ENCODE peak calls at places on chromosome 3, in eight cellular contexts. U, G, X, R, T, H, K and Y are unnamed samples.

GRCh38 chr3:9765865-9766264 is 3.9 kb downstream of the CAMK1 start:
- DNase-seq in G (no peak), T (no peak), U (no peak), K (no peak), R (no peak), X (no peak), H (no peak), Y (no peak)

GRCh38 chr3:64361962-64362735 is 136.9 kb upstream of the PRICKLE2 start:
- DNase-seq in G (no peak), X (no peak), T (no peak), H (no peak), R (no peak), K (no peak), U (peak), Y (no peak)

GRCh38 chr3:158768881-158769518 is 32.9 kb upstream of the MFSD1 start:
- DNase-seq in U (peak), T (no peak), X (no peak), K (no peak), G (no peak), R (no peak), H (no peak), Y (no peak)

GRCh38 chr3:133478624-133479023 is 78.8 kb downstream of the BFSP2 start:
- DNase-seq in U (no peak), T (no peak), X (no peak), G (no peak), R (no peak), H (no peak), K (no peak), Y (no peak)

GRCh38 chr3:143358155-143358792 is 238.7 kb downstream of the CHST2 start:
- DNase-seq in R (no peak), T (no peak), G (no peak), H (no peak), X (no peak), U (no peak), K (no peak), Y (no peak)

GRCh38 chr3:129317876-129318275 is 39.2 kb downstream of the HMCES start:
- DNase-seq in T (no peak), U (no peak), R (no peak), X (no peak), H (no peak), K (no peak), G (no peak), Y (no peak)

GRCh38 chr3:183815951-183816475 is 9.4 kb downstream of the MAP6D1 start:
- DNase-seq in H (no peak), T (no peak), K (no peak), U (no peak), G (no peak), X (no peak), R (no peak), Y (no peak)

GRCh38 chr3:63937661-63938651 is 25.8 kb upstream of the SCAANT1 start:
- DNase-seq in G (no peak), K (no peak), X (no peak), T (no peak), H (no peak), R (no peak), U (no peak), Y (no peak)

GRCh38 chr3:177114253-177114652 is 83.0 kb downstream of the TBL1XR1 start:
- DNase-seq in K (no peak), X (no peak), R (no peak), U (no peak), H (no peak), G (no peak), T (no peak), Y (no peak)

GRCh38 chr3:17518189-17519059 is 224.0 kb downstream of the TBC1D5 start:
- DNase-seq in X (no peak), K (no peak), H (no peak), U (no peak), R (no peak), T (no peak), G (no peak), Y (no peak)

GRCh38 chr3:197021729-197022404 is 7.8 kb downstream of the MELTF start:
- DNase-seq in G (no peak), H (no peak), R (no peak), K (peak), X (no peak), U (no peak), T (no peak), Y (peak)

GRCh38 chr3:49161808-49162530 is 4.2 kb downstream of the CCDC71 start:
- DNase-seq in X (no peak), R (no peak), U (no peak), G (no peak), T (no peak), H (no peak), K (no peak), Y (no peak)

GRCh38 chr3:49872801-49873281 is 3.1 kb upstream of the CAMKV start:
- DNase-seq in G (no peak), X (no peak), T (no peak), R (no peak), U (no peak), H (no peak), K (no peak), Y (no peak)

GRCh38 chr3:62229908-62230307 is 143.4 kb downstream of the FEZF2 start:
- DNase-seq in R (peak), G (no peak), K (no peak), T (no peak), U (no peak), H (no peak), X (no peak), Y (no peak)

GRCh38 chr3:188439080-188439479 is 285.1 kb downstream of the LPP start:
- DNase-seq in U (no peak), X (no peak), K (no peak), R (no peak), H (no peak), T (no peak), G (no peak), Y (no peak)

GRCh38 chr3:58723197-58723596 is 56.6 kb upstream of the FAM3D start:
- DNase-seq in K (no peak), U (peak), R (no peak), G (no peak), H (no peak), T (no peak), X (no peak), Y (no peak)

GRCh38 chr3:125110016-125110875 is 54.4 kb upstream of the HEG1 start:
- DNase-seq in T (no peak), H (no peak), K (no peak), R (no peak), X (no peak), G (no peak), U (peak), Y (no peak)

GRCh38 chr3:190357468-190357867 is 30.5 kb upstream of the CLDN16 start:
- DNase-seq in K (no peak), H (no peak), T (no peak), G (no peak), U (no peak), R (no peak), X (no peak), Y (no peak)

GRCh38 chr3:38345879-38346583 is 554 bp upstream of the XYLB start:
- DNase-seq in X (no peak), T (no peak), R (peak), G (no peak), K (no peak), U (no peak), H (no peak), Y (no peak)

GRCh38 chr3:38347421-38348200 is 1.0 kb downstream of the XYLB start:
- DNase-seq in G (no peak), H (no peak), T (no peak), U (no peak), K (no peak), R (no peak), X (no peak), Y (peak)

GRCh38 chr3:38343797-38344594 is 2.6 kb upstream of the XYLB start:
- DNase-seq in U (no peak), H (no peak), X (no peak), R (no peak), G (no peak), K (no peak), T (no peak), Y (no peak)

GRCh38 chr3:38348903-38349302 is 2.3 kb downstream of the XYLB start:
- DNase-seq in G (no peak), T (no peak), U (peak), R (no peak), X (no peak), K (no peak), H (no peak), Y (peak)

DNA sequence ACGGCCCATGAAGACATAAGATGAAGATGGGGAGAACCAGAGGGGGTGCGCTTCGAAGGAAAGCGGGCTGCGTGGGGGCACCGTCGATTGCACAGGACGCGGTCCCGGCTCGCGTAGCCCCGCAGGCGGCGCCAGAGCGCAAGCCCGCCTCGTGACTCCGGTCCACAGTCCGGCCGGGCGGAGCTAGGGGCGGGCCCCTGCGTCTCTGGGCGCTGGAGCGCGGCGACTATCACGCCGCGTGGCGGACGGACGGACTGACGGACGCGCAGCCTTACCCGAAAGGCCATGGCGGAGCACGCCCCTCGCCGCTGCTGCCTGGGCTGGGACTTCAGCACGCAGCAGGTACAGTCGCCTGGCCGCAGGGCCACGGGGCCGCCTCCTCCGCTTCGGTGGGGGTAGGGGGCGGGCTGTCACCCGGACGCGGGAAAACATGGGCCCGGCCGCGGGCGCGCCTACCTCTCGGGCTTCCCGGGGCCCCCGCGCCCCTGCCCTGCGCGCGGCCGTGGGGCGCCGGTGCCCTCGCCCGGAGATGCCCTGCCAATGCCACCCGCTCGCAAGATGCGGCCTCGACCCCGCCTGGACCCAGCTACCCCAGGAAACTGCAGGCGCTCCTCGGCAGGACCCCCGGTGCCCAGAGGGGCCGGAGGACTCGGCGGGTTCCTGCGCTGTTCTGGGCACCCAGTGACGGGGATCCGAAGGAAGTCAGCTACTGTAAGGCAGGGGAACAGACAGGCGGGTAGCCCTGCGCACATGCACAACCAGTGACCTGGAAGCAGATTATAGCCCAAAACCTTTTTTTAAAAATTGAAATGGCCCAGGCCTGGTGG is at the start of gene XYLB:
- DNase-seq in K (peak), X (peak), G (peak), U (peak), R (peak), H (no peak), T (peak), Y (peak)
- TF ChIP-seq POLR2A in K (peak), X (no peak), G (no peak), U (no peak), R (peak), H (no peak), T (no peak), Y (no peak)

DNA sequence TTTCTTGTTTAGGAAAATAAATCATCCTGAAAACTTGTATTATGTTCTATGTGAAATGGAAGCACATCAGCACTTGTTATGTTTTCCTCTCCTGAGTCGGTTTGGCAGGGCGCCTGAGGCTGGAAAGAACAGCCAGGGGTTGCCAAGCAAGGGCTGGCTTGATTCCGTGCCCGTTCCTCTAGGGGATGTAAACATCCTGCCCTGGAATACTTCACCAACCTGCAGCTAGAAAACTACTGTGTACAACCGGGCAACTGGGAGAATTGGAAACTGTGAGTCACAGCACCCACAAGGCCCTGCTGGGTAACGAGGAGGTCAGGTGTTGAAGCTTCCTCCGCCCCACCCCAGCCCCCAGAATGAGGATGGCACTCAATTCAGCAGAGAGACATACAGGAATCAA is 67.1 kb downstream of the EIF4E3 start:
- DNase-seq in T (peak), X (peak), H (no peak), R (no peak), U (peak), K (peak), G (no peak), Y (peak)
- H3K4me3 ChIP-seq in T (peak), X (no peak), H (no peak), R (no peak), U (no peak), K (no peak), G (no peak), Y (no peak)

GRCh38 chr3:42780892-42781700 is 8.0 kb upstream of the CCDC13 start:
- DNase-seq in H (no peak), R (peak), G (no peak), T (no peak), X (no peak), K (no peak), U (peak), Y (no peak)
- TF ChIP-seq POLR2A in H (no peak), R (no peak), G (no peak), T (no peak), X (no peak), K (no peak), U (no peak), Y (no peak)

DNA sequence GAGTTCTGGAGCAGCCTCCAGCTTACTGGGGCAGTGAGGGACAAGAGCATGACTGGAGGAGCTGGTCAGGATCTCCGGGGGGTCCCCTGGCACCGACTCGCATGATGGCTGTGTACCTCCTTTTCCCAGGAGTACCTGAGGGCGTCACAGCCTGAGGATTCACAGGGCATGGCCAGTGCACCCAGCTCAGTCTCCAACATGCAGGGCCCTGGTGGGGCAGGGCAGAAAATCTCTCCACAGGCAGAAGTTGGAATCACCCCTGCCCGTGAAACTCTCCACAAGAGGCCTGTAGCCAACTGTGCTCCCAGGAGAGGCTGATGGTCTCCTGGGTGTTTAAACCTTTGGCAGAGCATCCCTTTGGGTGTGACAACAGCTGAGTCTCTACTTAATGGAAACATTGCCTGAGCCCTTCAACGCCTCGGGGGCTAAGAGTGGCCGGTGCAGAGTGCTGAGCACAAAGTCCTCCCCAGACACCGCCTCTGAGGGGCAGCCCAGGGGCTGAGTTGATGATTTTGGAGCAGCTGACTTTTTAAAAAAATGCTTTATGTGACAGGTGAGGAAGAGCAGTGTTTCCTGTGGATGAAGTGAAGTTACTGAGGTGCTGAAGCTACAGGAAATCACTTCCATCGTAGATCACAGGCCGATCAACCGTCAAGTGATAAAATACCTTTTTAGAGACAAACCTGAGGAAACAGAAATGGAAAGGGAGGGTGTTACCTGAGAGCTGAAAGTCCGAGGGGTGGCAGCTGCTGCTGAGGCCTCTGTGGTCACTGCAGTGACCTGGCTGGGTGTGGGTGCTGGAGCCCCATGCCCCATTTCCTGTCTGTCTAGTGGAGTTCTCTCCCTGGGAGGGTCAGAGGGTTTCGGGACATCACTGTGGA is 21.9 kb upstream of the CXCR6 start:
- DNase-seq in H (no peak), R (no peak), X (no peak), U (no peak), T (no peak), G (no peak), K (no peak), Y (peak)
- H3K4me3 ChIP-seq in H (no peak), R (no peak), X (no peak), U (no peak), T (no peak), G (no peak), K (no peak), Y (no peak)